ENCODE peak calls at places on chromosome 7, in five cellular contexts. One of them, this sample, is unnamed.

GRCh38 chr7:157590526-157590925 is 253.7 kb downstream of the DNAJB6 start:
- DNase-seq in ecto neural progenitor cell: no peak
- DNase-seq in activated CD4-positive, alpha-beta T cell treated with anti-CD3 and anti-CD28 coated beads for 48 hours: no peak
- DNase-seq in EL: no peak
- DNase-seq in stimulated activated CD8-positive, alpha-beta memory T cell treated with anti-CD3 and anti-CD28 coated beads, Interleukin-2, amount 100 ng/mL, for 1 hour: no peak
- DNase-seq in this sample: no peak

GRCh38 chr7:70355591-70356323 is 757.5 kb downstream of the AUTS2 start:
- DNase-seq in ecto neural progenitor cell: no peak
- DNase-seq in activated CD4-positive, alpha-beta T cell treated with anti-CD3 and anti-CD28 coated beads for 48 hours: no peak
- DNase-seq in EL: no peak
- DNase-seq in stimulated activated CD8-positive, alpha-beta memory T cell treated with anti-CD3 and anti-CD28 coated beads, Interleukin-2, amount 100 ng/mL, for 1 hour: no peak
- DNase-seq in this sample: no peak

GRCh38 chr7:19621740-19622139 is 87.1 kb downstream of the POLR1F start:
- DNase-seq in ecto neural progenitor cell: no peak
- DNase-seq in activated CD4-positive, alpha-beta T cell treated with anti-CD3 and anti-CD28 coated beads for 48 hours: no peak
- DNase-seq in EL: peak; percentile 18
- DNase-seq in stimulated activated CD8-positive, alpha-beta memory T cell treated with anti-CD3 and anti-CD28 coated beads, Interleukin-2, amount 100 ng/mL, for 1 hour: no peak
- DNase-seq in this sample: no peak

GRCh38 chr7:158274404-158274811 is 313.2 kb downstream of the PTPRN2 start:
- DNase-seq in ecto neural progenitor cell: no peak
- DNase-seq in activated CD4-positive, alpha-beta T cell treated with anti-CD3 and anti-CD28 coated beads for 48 hours: no peak
- DNase-seq in EL: no peak
- DNase-seq in stimulated activated CD8-positive, alpha-beta memory T cell treated with anti-CD3 and anti-CD28 coated beads, Interleukin-2, amount 100 ng/mL, for 1 hour: no peak
- DNase-seq in this sample: no peak

GRCh38 chr7:144787127-144787526 is 48.7 kb downstream of the TPK1 start:
- DNase-seq in ecto neural progenitor cell: no peak
- DNase-seq in activated CD4-positive, alpha-beta T cell treated with anti-CD3 and anti-CD28 coated beads for 48 hours: no peak
- DNase-seq in EL: no peak
- DNase-seq in stimulated activated CD8-positive, alpha-beta memory T cell treated with anti-CD3 and anti-CD28 coated beads, Interleukin-2, amount 100 ng/mL, for 1 hour: no peak
- DNase-seq in this sample: no peak

GRCh38 chr7:155590215-155591023 is 44.1 kb upstream of the CNPY1 start:
- DNase-seq in ecto neural progenitor cell: peak; percentile 67
- DNase-seq in activated CD4-positive, alpha-beta T cell treated with anti-CD3 and anti-CD28 coated beads for 48 hours: no peak
- DNase-seq in EL: no peak
- DNase-seq in stimulated activated CD8-positive, alpha-beta memory T cell treated with anti-CD3 and anti-CD28 coated beads, Interleukin-2, amount 100 ng/mL, for 1 hour: no peak
- DNase-seq in this sample: no peak

GRCh38 chr7:78398576-78398975 is 600.0 kb downstream of the PHTF2 start:
- DNase-seq in ecto neural progenitor cell: no peak
- DNase-seq in activated CD4-positive, alpha-beta T cell treated with anti-CD3 and anti-CD28 coated beads for 48 hours: no peak
- DNase-seq in EL: no peak
- DNase-seq in stimulated activated CD8-positive, alpha-beta memory T cell treated with anti-CD3 and anti-CD28 coated beads, Interleukin-2, amount 100 ng/mL, for 1 hour: no peak
- DNase-seq in this sample: no peak

GRCh38 chr7:78434281-78434680 is 635.7 kb downstream of the PHTF2 start:
- DNase-seq in ecto neural progenitor cell: no peak
- DNase-seq in activated CD4-positive, alpha-beta T cell treated with anti-CD3 and anti-CD28 coated beads for 48 hours: no peak
- DNase-seq in EL: no peak
- DNase-seq in stimulated activated CD8-positive, alpha-beta memory T cell treated with anti-CD3 and anti-CD28 coated beads, Interleukin-2, amount 100 ng/mL, for 1 hour: no peak
- DNase-seq in this sample: no peak

GRCh38 chr7:104207348-104207730 is 474 bp downstream of the ORC5 start:
- DNase-seq in ecto neural progenitor cell: no peak
- DNase-seq in activated CD4-positive, alpha-beta T cell treated with anti-CD3 and anti-CD28 coated beads for 48 hours: no peak
- DNase-seq in EL: no peak
- DNase-seq in stimulated activated CD8-positive, alpha-beta memory T cell treated with anti-CD3 and anti-CD28 coated beads, Interleukin-2, amount 100 ng/mL, for 1 hour: no peak
- DNase-seq in this sample: peak; percentile 8

GRCh38 chr7:37633048-37633447 is 50.5 kb upstream of the GPR141 start:
- DNase-seq in ecto neural progenitor cell: no peak
- DNase-seq in activated CD4-positive, alpha-beta T cell treated with anti-CD3 and anti-CD28 coated beads for 48 hours: no peak
- DNase-seq in EL: no peak
- DNase-seq in stimulated activated CD8-positive, alpha-beta memory T cell treated with anti-CD3 and anti-CD28 coated beads, Interleukin-2, amount 100 ng/mL, for 1 hour: no peak
- DNase-seq in this sample: no peak

GRCh38 chr7:33774762-33775523 is 130.4 kb upstream of the BMPER start:
- DNase-seq in ecto neural progenitor cell: no peak
- DNase-seq in activated CD4-positive, alpha-beta T cell treated with anti-CD3 and anti-CD28 coated beads for 48 hours: no peak
- DNase-seq in EL: no peak
- DNase-seq in stimulated activated CD8-positive, alpha-beta memory T cell treated with anti-CD3 and anti-CD28 coated beads, Interleukin-2, amount 100 ng/mL, for 1 hour: no peak
- DNase-seq in this sample: no peak

GRCh38 chr7:27094304-27095049 is 1.3 kb downstream of the HOXA1 start:
- DNase-seq in ecto neural progenitor cell: no peak
- DNase-seq in activated CD4-positive, alpha-beta T cell treated with anti-CD3 and anti-CD28 coated beads for 48 hours: no peak
- DNase-seq in EL: no peak
- DNase-seq in stimulated activated CD8-positive, alpha-beta memory T cell treated with anti-CD3 and anti-CD28 coated beads, Interleukin-2, amount 100 ng/mL, for 1 hour: no peak
- DNase-seq in this sample: no peak

GRCh38 chr7:30285067-30285530 is 702 bp downstream of the ZNRF2 start:
- DNase-seq in ecto neural progenitor cell: no peak
- DNase-seq in activated CD4-positive, alpha-beta T cell treated with anti-CD3 and anti-CD28 coated beads for 48 hours: peak; percentile 48
- DNase-seq in EL: no peak
- DNase-seq in stimulated activated CD8-positive, alpha-beta memory T cell treated with anti-CD3 and anti-CD28 coated beads, Interleukin-2, amount 100 ng/mL, for 1 hour: peak; percentile 14
- DNase-seq in this sample: peak; percentile 48

GRCh38 chr7:42151309-42151708 is 85.7 kb downstream of the GLI3 start:
- DNase-seq in ecto neural progenitor cell: no peak
- DNase-seq in activated CD4-positive, alpha-beta T cell treated with anti-CD3 and anti-CD28 coated beads for 48 hours: no peak
- DNase-seq in EL: no peak
- DNase-seq in stimulated activated CD8-positive, alpha-beta memory T cell treated with anti-CD3 and anti-CD28 coated beads, Interleukin-2, amount 100 ng/mL, for 1 hour: no peak
- DNase-seq in this sample: no peak

GRCh38 chr7:134792968-134793367 is 13.5 kb downstream of the CALD1 start:
- DNase-seq in ecto neural progenitor cell: no peak
- DNase-seq in activated CD4-positive, alpha-beta T cell treated with anti-CD3 and anti-CD28 coated beads for 48 hours: no peak
- DNase-seq in EL: peak; percentile 57
- DNase-seq in stimulated activated CD8-positive, alpha-beta memory T cell treated with anti-CD3 and anti-CD28 coated beads, Interleukin-2, amount 100 ng/mL, for 1 hour: no peak
- DNase-seq in this sample: no peak

GRCh38 chr7:101913876-101914275 is 96.5 kb downstream of the CUX1 start:
- DNase-seq in ecto neural progenitor cell: no peak
- DNase-seq in activated CD4-positive, alpha-beta T cell treated with anti-CD3 and anti-CD28 coated beads for 48 hours: no peak
- DNase-seq in EL: no peak
- DNase-seq in stimulated activated CD8-positive, alpha-beta memory T cell treated with anti-CD3 and anti-CD28 coated beads, Interleukin-2, amount 100 ng/mL, for 1 hour: no peak
- DNase-seq in this sample: no peak

GRCh38 chr7:157464111-157464970 is 127.5 kb downstream of the DNAJB6 start:
- DNase-seq in ecto neural progenitor cell: peak; percentile 78
- DNase-seq in activated CD4-positive, alpha-beta T cell treated with anti-CD3 and anti-CD28 coated beads for 48 hours: no peak
- DNase-seq in EL: no peak
- DNase-seq in stimulated activated CD8-positive, alpha-beta memory T cell treated with anti-CD3 and anti-CD28 coated beads, Interleukin-2, amount 100 ng/mL, for 1 hour: no peak
- DNase-seq in this sample: no peak

GRCh38 chr7:108382932-108383331 is 73.3 kb downstream of the NRCAM start:
- DNase-seq in ecto neural progenitor cell: no peak
- DNase-seq in activated CD4-positive, alpha-beta T cell treated with anti-CD3 and anti-CD28 coated beads for 48 hours: no peak
- DNase-seq in EL: no peak
- DNase-seq in stimulated activated CD8-positive, alpha-beta memory T cell treated with anti-CD3 and anti-CD28 coated beads, Interleukin-2, amount 100 ng/mL, for 1 hour: no peak
- DNase-seq in this sample: no peak

GRCh38 chr7:95396136-95397032 is at the start of gene PON3:
- DNase-seq in ecto neural progenitor cell: no peak
- DNase-seq in activated CD4-positive, alpha-beta T cell treated with anti-CD3 and anti-CD28 coated beads for 48 hours: peak; percentile 26
- DNase-seq in EL: peak; percentile 9
- DNase-seq in stimulated activated CD8-positive, alpha-beta memory T cell treated with anti-CD3 and anti-CD28 coated beads, Interleukin-2, amount 100 ng/mL, for 1 hour: peak; percentile 3
- DNase-seq in this sample: peak; percentile 25